ENCODE peak calls at places on chromosomes 4 and X, in seven cellular contexts. One of them, this sample, is unnamed.

GRCh38 chr4:114980932-114981693 is 132.3 kb downstream of the NDST4 start:
- DNase-seq in IMR-90: no peak
- DNase-seq in dorsolateral prefrontal cortex: no peak
- DNase-seq in PC-3: no peak
- DNase-seq in spleen: no peak
- DNase-seq in Peyer's patch: no peak
- DNase-seq in brain microvascular endothelial cell: no peak
- DNase-seq in this sample: no peak

GRCh38 chr4:24003476-24003875 is 113.6 kb upstream of the PPARGC1A start:
- DNase-seq in brain microvascular endothelial cell: no peak
- DNase-seq in dorsolateral prefrontal cortex: no peak
- DNase-seq in PC-3: no peak
- DNase-seq in IMR-90: no peak
- DNase-seq in Peyer's patch: no peak
- DNase-seq in spleen: no peak
- DNase-seq in this sample: no peak

GRCh38 chr4:54395013-54395527 is 166.0 kb downstream of the PDGFRA start:
- DNase-seq in spleen: no peak
- DNase-seq in Peyer's patch: no peak
- DNase-seq in IMR-90: no peak
- DNase-seq in dorsolateral prefrontal cortex: no peak
- DNase-seq in PC-3: no peak
- DNase-seq in brain microvascular endothelial cell: no peak
- DNase-seq in this sample: no peak

GRCh38 chrX:19544693-19545305 is 29.5 kb upstream of the MAP3K15 start:
- DNase-seq in Peyer's patch: peak
- DNase-seq in spleen: no peak
- DNase-seq in brain microvascular endothelial cell: peak
- DNase-seq in dorsolateral prefrontal cortex: peak
- DNase-seq in IMR-90: peak
- DNase-seq in PC-3: peak
- DNase-seq in this sample: no peak

GRCh38 chr4:22573198-22573597 is 57.3 kb upstream of the ADGRA3 start:
- DNase-seq in brain microvascular endothelial cell: no peak
- DNase-seq in spleen: no peak
- DNase-seq in IMR-90: no peak
- DNase-seq in Peyer's patch: peak
- DNase-seq in PC-3: no peak
- DNase-seq in dorsolateral prefrontal cortex: peak
- DNase-seq in this sample: no peak

GRCh38 chrX:72130762-72131231 is 918 bp downstream of the RTL5 start:
- DNase-seq in IMR-90: no peak
- DNase-seq in PC-3: no peak
- DNase-seq in dorsolateral prefrontal cortex: no peak
- DNase-seq in brain microvascular endothelial cell: no peak
- DNase-seq in spleen: no peak
- DNase-seq in Peyer's patch: no peak
- DNase-seq in this sample: no peak

GRCh38 chrX:30489323-30489722 is 88.2 kb downstream of the TASL start:
- DNase-seq in IMR-90: no peak
- DNase-seq in Peyer's patch: no peak
- DNase-seq in spleen: no peak
- DNase-seq in brain microvascular endothelial cell: no peak
- DNase-seq in PC-3: peak
- DNase-seq in dorsolateral prefrontal cortex: no peak
- DNase-seq in this sample: no peak

GRCh38 chr4:84379881-84380618 is 119.0 kb downstream of the NKX6-1 start:
- DNase-seq in dorsolateral prefrontal cortex: no peak
- DNase-seq in PC-3: peak
- DNase-seq in spleen: no peak
- DNase-seq in Peyer's patch: no peak
- DNase-seq in IMR-90: no peak
- DNase-seq in brain microvascular endothelial cell: peak
- DNase-seq in this sample: no peak

GRCh38 chr4:1250527-1250812 is 1.5 kb upstream of the CTBP1 start:
- DNase-seq in PC-3: no peak
- DNase-seq in dorsolateral prefrontal cortex: no peak
- DNase-seq in brain microvascular endothelial cell: no peak
- DNase-seq in Peyer's patch: no peak
- DNase-seq in IMR-90: no peak
- DNase-seq in spleen: peak
- DNase-seq in this sample: no peak

GRCh38 chr4:38424171-38424871 is 239.7 kb upstream of the KLF3 start:
- DNase-seq in IMR-90: no peak
- DNase-seq in PC-3: no peak
- DNase-seq in spleen: no peak
- DNase-seq in brain microvascular endothelial cell: no peak
- DNase-seq in dorsolateral prefrontal cortex: no peak
- DNase-seq in Peyer's patch: peak
- DNase-seq in this sample: no peak

GRCh38 chr4:112075129-112075753 is 70.0 kb upstream of the FAM241A start:
- DNase-seq in dorsolateral prefrontal cortex: no peak
- DNase-seq in PC-3: peak
- DNase-seq in IMR-90: peak
- DNase-seq in Peyer's patch: peak
- DNase-seq in brain microvascular endothelial cell: peak
- DNase-seq in spleen: no peak
- DNase-seq in this sample: no peak

GRCh38 chr4:156977435-156978160 is 6.0 kb upstream of the PDGFC start:
- DNase-seq in spleen: no peak
- DNase-seq in PC-3: no peak
- DNase-seq in dorsolateral prefrontal cortex: no peak
- DNase-seq in Peyer's patch: no peak
- DNase-seq in brain microvascular endothelial cell: peak
- DNase-seq in IMR-90: peak
- DNase-seq in this sample: peak

GRCh38 chrX:88135735-88136134 is 611.3 kb upstream of the CPXCR1 start:
- DNase-seq in spleen: no peak
- DNase-seq in Peyer's patch: no peak
- DNase-seq in dorsolateral prefrontal cortex: no peak
- DNase-seq in PC-3: peak
- DNase-seq in IMR-90: no peak
- DNase-seq in brain microvascular endothelial cell: no peak
- DNase-seq in this sample: no peak

GRCh38 chrX:115650916-115651315 is 89.9 kb downstream of the PLS3 start:
- DNase-seq in PC-3: peak
- DNase-seq in spleen: peak
- DNase-seq in dorsolateral prefrontal cortex: peak
- DNase-seq in brain microvascular endothelial cell: peak
- DNase-seq in IMR-90: peak
- DNase-seq in Peyer's patch: no peak
- DNase-seq in this sample: no peak

GRCh38 chr4:43277003-43277402 is 384.5 kb downstream of the GRXCR1 start:
- DNase-seq in Peyer's patch: no peak
- DNase-seq in dorsolateral prefrontal cortex: no peak
- DNase-seq in PC-3: peak
- DNase-seq in spleen: no peak
- DNase-seq in brain microvascular endothelial cell: no peak
- DNase-seq in IMR-90: peak
- DNase-seq in this sample: no peak

GRCh38 chr4:184096561-184097239 is 121.0 kb downstream of the ENPP6 start:
- DNase-seq in PC-3: no peak
- DNase-seq in brain microvascular endothelial cell: no peak
- DNase-seq in IMR-90: peak
- DNase-seq in Peyer's patch: no peak
- DNase-seq in dorsolateral prefrontal cortex: no peak
- DNase-seq in spleen: no peak
- DNase-seq in this sample: no peak

GRCh38 chr4:152606800-152607577 is 71.1 kb upstream of the FBXW7 start:
- DNase-seq in brain microvascular endothelial cell: no peak
- DNase-seq in dorsolateral prefrontal cortex: no peak
- DNase-seq in PC-3: peak
- DNase-seq in spleen: no peak
- DNase-seq in IMR-90: no peak
- DNase-seq in Peyer's patch: no peak
- DNase-seq in this sample: no peak

GRCh38 chr4:177105526-177105925 is 204.1 kb upstream of the NEIL3 start:
- DNase-seq in spleen: no peak
- DNase-seq in IMR-90: no peak
- DNase-seq in Peyer's patch: no peak
- DNase-seq in dorsolateral prefrontal cortex: no peak
- DNase-seq in PC-3: no peak
- DNase-seq in brain microvascular endothelial cell: no peak
- DNase-seq in this sample: no peak

GRCh38 chr4:185016946-185017797 is 1.1 kb upstream of the HELT start:
- DNase-seq in dorsolateral prefrontal cortex: no peak
- DNase-seq in brain microvascular endothelial cell: no peak
- DNase-seq in PC-3: no peak
- DNase-seq in spleen: no peak
- DNase-seq in IMR-90: no peak
- DNase-seq in Peyer's patch: no peak
- DNase-seq in this sample: no peak

GRCh38 chr4:6767341-6767724 is 15.2 kb upstream of the KIAA0232 start:
- DNase-seq in PC-3: peak
- DNase-seq in IMR-90: peak
- DNase-seq in spleen: no peak
- DNase-seq in dorsolateral prefrontal cortex: no peak
- DNase-seq in Peyer's patch: no peak
- DNase-seq in brain microvascular endothelial cell: no peak
- DNase-seq in this sample: no peak

GRCh38 chrX:129665916-129666644 is 11.3 kb upstream of the APLN start:
- DNase-seq in spleen: no peak
- DNase-seq in dorsolateral prefrontal cortex: no peak
- DNase-seq in brain microvascular endothelial cell: peak
- DNase-seq in IMR-90: peak
- DNase-seq in Peyer's patch: no peak
- DNase-seq in PC-3: peak
- DNase-seq in this sample: peak

DNA sequence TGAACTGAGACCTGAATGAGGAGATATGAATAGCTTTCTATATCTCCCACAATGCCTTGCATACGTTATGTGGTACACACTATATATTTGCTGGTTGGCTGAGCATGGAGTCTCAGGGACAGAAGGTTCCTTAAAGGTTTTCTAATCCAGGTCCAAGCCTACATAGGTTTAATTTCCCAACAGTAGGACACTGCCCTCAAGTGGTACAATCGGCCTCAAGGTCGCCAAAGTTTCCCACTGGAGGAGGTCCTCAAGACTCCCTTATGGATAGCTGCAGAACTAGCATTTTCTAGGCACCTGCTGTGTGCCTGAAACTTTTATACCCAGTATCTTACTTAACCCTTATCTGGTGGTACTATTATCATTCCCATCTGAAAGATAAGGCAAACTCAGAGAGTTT is 21.0 kb upstream of the EFNB1 start:
- DNase-seq in IMR-90: no peak
- DNase-seq in dorsolateral prefrontal cortex: no peak
- DNase-seq in Peyer's patch: no peak
- DNase-seq in brain microvascular endothelial cell: no peak
- DNase-seq in spleen: no peak
- DNase-seq in PC-3: peak
- DNase-seq in this sample: no peak
- TF ChIP-seq CTCF in IMR-90: peak
- TF ChIP-seq CTCF in dorsolateral prefrontal cortex: peak
- TF ChIP-seq CTCF in Peyer's patch: peak
- TF ChIP-seq CTCF in brain microvascular endothelial cell: peak
- TF ChIP-seq CTCF in spleen: peak
- TF ChIP-seq CTCF in PC-3: peak
- TF ChIP-seq CTCF in this sample: peak

GRCh38 chr4:99405433-99406115 is 29.6 kb downstream of the ADH7 start:
- DNase-seq in brain microvascular endothelial cell: peak
- DNase-seq in dorsolateral prefrontal cortex: peak
- DNase-seq in IMR-90: peak
- DNase-seq in spleen: no peak
- DNase-seq in Peyer's patch: peak
- DNase-seq in PC-3: peak
- DNase-seq in this sample: peak

GRCh38 chr4:99408346-99408745 is 26.8 kb downstream of the ADH7 start:
- DNase-seq in PC-3: no peak
- DNase-seq in Peyer's patch: no peak
- DNase-seq in dorsolateral prefrontal cortex: no peak
- DNase-seq in IMR-90: no peak
- DNase-seq in brain microvascular endothelial cell: no peak
- DNase-seq in spleen: no peak
- DNase-seq in this sample: no peak

GRCh38 chr4:99402765-99403164 is 32.4 kb downstream of the ADH7 start:
- DNase-seq in spleen: no peak
- DNase-seq in PC-3: no peak
- DNase-seq in IMR-90: no peak
- DNase-seq in Peyer's patch: no peak
- DNase-seq in brain microvascular endothelial cell: no peak
- DNase-seq in dorsolateral prefrontal cortex: no peak
- DNase-seq in this sample: no peak

GRCh38 chr4:99403380-99404194 is 31.6 kb downstream of the ADH7 start:
- DNase-seq in IMR-90: peak
- DNase-seq in PC-3: no peak
- DNase-seq in dorsolateral prefrontal cortex: no peak
- DNase-seq in Peyer's patch: no peak
- DNase-seq in spleen: no peak
- DNase-seq in brain microvascular endothelial cell: no peak
- DNase-seq in this sample: no peak

DNA sequence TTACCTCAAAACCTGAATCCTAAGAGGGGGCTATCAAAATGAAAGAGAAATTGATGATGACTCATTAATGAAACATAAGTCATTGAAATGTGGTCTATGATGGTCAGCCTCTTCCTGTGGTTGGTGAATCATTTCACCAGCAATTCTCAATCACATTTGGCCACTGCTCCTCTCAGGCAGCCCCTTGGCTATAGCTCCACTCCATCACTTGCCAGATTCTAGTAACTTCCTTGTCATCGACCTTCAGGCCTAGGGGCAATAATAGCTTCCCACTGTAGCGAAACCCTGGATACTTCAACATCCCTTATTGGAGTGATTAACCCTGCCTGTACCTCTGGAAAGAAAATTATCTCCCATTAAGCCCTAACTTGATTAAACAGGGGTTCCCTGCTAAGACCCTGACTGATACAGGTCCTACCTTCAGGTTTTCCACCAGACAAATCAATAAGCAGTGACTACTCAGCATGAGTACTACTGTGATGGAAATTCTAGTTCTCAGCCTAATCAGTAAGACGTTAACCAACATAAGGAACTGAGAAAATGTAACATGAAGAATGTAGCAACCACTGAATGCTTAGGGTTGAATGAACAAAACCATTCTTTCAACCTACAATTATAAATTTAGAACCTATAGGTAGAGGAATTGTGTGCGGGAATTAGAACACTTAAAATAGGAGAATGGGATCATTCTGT is 30.4 kb downstream of the ADH7 start:
- DNase-seq in spleen: no peak
- DNase-seq in IMR-90: peak
- DNase-seq in dorsolateral prefrontal cortex: no peak
- DNase-seq in brain microvascular endothelial cell: peak
- DNase-seq in Peyer's patch: no peak
- DNase-seq in PC-3: peak
- DNase-seq in this sample: peak
- H3K27ac ChIP-seq in spleen: peak
- H3K27ac ChIP-seq in IMR-90: peak
- H3K27ac ChIP-seq in dorsolateral prefrontal cortex: no peak
- H3K27ac ChIP-seq in brain microvascular endothelial cell: peak
- H3K27ac ChIP-seq in Peyer's patch: peak
- H3K27ac ChIP-seq in PC-3: peak
- H3K27ac ChIP-seq in this sample: peak

GRCh38 chr4:61619528-61619927 is 419.4 kb downstream of the ADGRL3 start:
- DNase-seq in PC-3: peak
- DNase-seq in Peyer's patch: no peak
- DNase-seq in IMR-90: no peak
- DNase-seq in dorsolateral prefrontal cortex: no peak
- DNase-seq in spleen: no peak
- DNase-seq in brain microvascular endothelial cell: no peak
- DNase-seq in this sample: no peak
- TF ChIP-seq CTCF in PC-3: peak
- TF ChIP-seq CTCF in Peyer's patch: no peak
- TF ChIP-seq CTCF in IMR-90: no peak
- TF ChIP-seq CTCF in dorsolateral prefrontal cortex: no peak
- TF ChIP-seq CTCF in spleen: no peak
- TF ChIP-seq CTCF in brain microvascular endothelial cell: peak
- TF ChIP-seq CTCF in this sample: no peak

GRCh38 chr4:4990857-4991540 is 28.3 kb downstream of the CYTL1 start:
- DNase-seq in spleen: no peak
- DNase-seq in PC-3: peak
- DNase-seq in dorsolateral prefrontal cortex: no peak
- DNase-seq in IMR-90: peak
- DNase-seq in brain microvascular endothelial cell: peak
- DNase-seq in Peyer's patch: peak
- DNase-seq in this sample: no peak
- H3K27ac ChIP-seq in spleen: peak
- H3K27ac ChIP-seq in PC-3: peak
- H3K27ac ChIP-seq in dorsolateral prefrontal cortex: no peak
- H3K27ac ChIP-seq in IMR-90: peak
- H3K27ac ChIP-seq in brain microvascular endothelial cell: no peak
- H3K27ac ChIP-seq in Peyer's patch: no peak
- H3K27ac ChIP-seq in this sample: peak